ENCODE peak calls at places on chromosomes 16 and 17, in six cellular contexts. One of them, this sample, is unnamed.

GRCh38 chr16:80909720-80910119 is 97.0 kb downstream of the CMC2 start:
- DNase-seq in neuronal stem cell: no peak
- DNase-seq in H1: no peak
- DNase-seq in mesendoderm: no peak
- DNase-seq in mesenchymal stem cell: no peak
- DNase-seq in IMR-90: no peak
- DNase-seq in this sample: no peak

GRCh38 chr17:56319531-56319930 is 166.3 kb downstream of the ANKFN1 start:
- DNase-seq in neuronal stem cell: peak; percentile 32
- DNase-seq in H1: no peak
- DNase-seq in mesendoderm: peak; percentile 81
- DNase-seq in mesenchymal stem cell: peak; percentile 53
- DNase-seq in IMR-90: peak; percentile 70
- DNase-seq in this sample: peak; percentile 94

GRCh38 chr16:64754279-64754678 is 367.6 kb downstream of the CDH11 start:
- DNase-seq in neuronal stem cell: no peak
- DNase-seq in H1: no peak
- DNase-seq in mesendoderm: peak; percentile 23
- DNase-seq in mesenchymal stem cell: no peak
- DNase-seq in IMR-90: peak; percentile 28
- DNase-seq in this sample: no peak

GRCh38 chr17:48198950-48199541 is 91.5 kb downstream of the SNX11 start:
- DNase-seq in neuronal stem cell: no peak
- DNase-seq in H1: no peak
- DNase-seq in mesendoderm: no peak
- DNase-seq in mesenchymal stem cell: peak; percentile 47
- DNase-seq in IMR-90: no peak
- DNase-seq in this sample: no peak

GRCh38 chr16:88464447-88465318 is 11.6 kb downstream of the ZFPM1 start:
- DNase-seq in neuronal stem cell: no peak
- DNase-seq in H1: no peak
- DNase-seq in mesendoderm: peak; percentile 39
- DNase-seq in mesenchymal stem cell: peak; percentile 46
- DNase-seq in IMR-90: no peak
- DNase-seq in this sample: no peak

GRCh38 chr17:6755731-6756184 is at the start of gene XAF1:
- DNase-seq in neuronal stem cell: no peak
- DNase-seq in H1: no peak
- DNase-seq in mesendoderm: no peak
- DNase-seq in mesenchymal stem cell: peak; percentile 69
- DNase-seq in IMR-90: peak; percentile 33
- DNase-seq in this sample: no peak

GRCh38 chr17:8072727-8073461 is 14.6 kb downstream of the ALOX12B start:
- DNase-seq in neuronal stem cell: no peak
- DNase-seq in H1: peak; percentile 68
- DNase-seq in mesendoderm: no peak
- DNase-seq in mesenchymal stem cell: peak; percentile 22
- DNase-seq in IMR-90: no peak
- DNase-seq in this sample: no peak

GRCh38 chr16:84223456-84223855 is 16.4 kb downstream of the KCNG4 start:
- DNase-seq in neuronal stem cell: no peak
- DNase-seq in H1: no peak
- DNase-seq in mesendoderm: no peak
- DNase-seq in mesenchymal stem cell: no peak
- DNase-seq in IMR-90: peak; percentile 8
- DNase-seq in this sample: no peak

GRCh38 chr16:13994239-13995106 is 74.5 kb downstream of the ERCC4 start:
- DNase-seq in neuronal stem cell: no peak
- DNase-seq in H1: no peak
- DNase-seq in mesendoderm: no peak
- DNase-seq in mesenchymal stem cell: peak; percentile 44
- DNase-seq in IMR-90: peak; percentile 2
- DNase-seq in this sample: no peak

GRCh38 chr17:6557040-6557438 is 684 bp upstream of the PITPNM3 start:
- DNase-seq in neuronal stem cell: no peak
- DNase-seq in H1: no peak
- DNase-seq in mesendoderm: no peak
- DNase-seq in mesenchymal stem cell: no peak
- DNase-seq in IMR-90: no peak
- DNase-seq in this sample: no peak

GRCh38 chr17:19346351-19347255 is 15.9 kb downstream of the B9D1 start:
- DNase-seq in neuronal stem cell: no peak
- DNase-seq in H1: no peak
- DNase-seq in mesendoderm: no peak
- DNase-seq in mesenchymal stem cell: peak; percentile 90
- DNase-seq in IMR-90: peak; percentile 91
- DNase-seq in this sample: no peak

GRCh38 chr17:32610027-32610650 is 123.3 kb downstream of the CDK5R1 start:
- DNase-seq in neuronal stem cell: peak; percentile 24
- DNase-seq in H1: no peak
- DNase-seq in mesendoderm: peak; percentile 19
- DNase-seq in mesenchymal stem cell: no peak
- DNase-seq in IMR-90: no peak
- DNase-seq in this sample: no peak

GRCh38 chr17:42068979-42069378 is 18.6 kb upstream of the C17orf113 start:
- DNase-seq in neuronal stem cell: no peak
- DNase-seq in H1: no peak
- DNase-seq in mesendoderm: no peak
- DNase-seq in mesenchymal stem cell: no peak
- DNase-seq in IMR-90: no peak
- DNase-seq in this sample: no peak

GRCh38 chr16:10945065-10945787 is 862 bp downstream of the CLEC16A start:
- DNase-seq in neuronal stem cell: no peak
- DNase-seq in H1: no peak
- DNase-seq in mesendoderm: no peak
- DNase-seq in mesenchymal stem cell: no peak
- DNase-seq in IMR-90: no peak
- DNase-seq in this sample: no peak

DNA sequence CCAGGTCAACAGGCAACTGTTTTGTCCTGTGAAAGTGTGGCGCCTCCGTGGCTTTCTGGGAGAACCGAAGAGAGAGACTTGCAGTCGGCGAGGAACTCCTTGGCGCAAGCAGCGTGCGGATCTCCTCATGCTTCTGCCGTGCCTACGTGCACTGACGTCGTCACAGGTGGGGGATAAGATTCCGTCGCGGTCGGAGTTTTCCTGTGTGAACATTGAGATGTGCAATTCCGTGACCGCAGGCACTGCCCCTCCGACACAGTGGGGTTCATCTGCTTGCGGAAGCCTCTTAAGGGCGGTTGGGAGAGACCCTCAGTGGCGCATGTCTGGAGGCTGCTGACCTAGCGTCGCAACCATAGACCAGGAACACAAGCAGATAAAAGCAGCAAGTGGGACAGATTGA is 212.3 kb upstream of the CHMP6 start:
- DNase-seq in neuronal stem cell: no peak
- DNase-seq in H1: no peak
- DNase-seq in mesendoderm: no peak
- DNase-seq in mesenchymal stem cell: no peak
- DNase-seq in IMR-90: no peak
- DNase-seq in this sample: no peak
- H3K4me3 ChIP-seq in neuronal stem cell: no peak overlapping the region
- H3K4me3 ChIP-seq in H1: no peak overlapping the region
- H3K4me3 ChIP-seq in mesendoderm: no peak overlapping the region
- H3K4me3 ChIP-seq in mesenchymal stem cell: no peak overlapping the region
- H3K4me3 ChIP-seq in IMR-90: no peak overlapping the region
- H3K4me3 ChIP-seq in this sample: no peak overlapping the region

GRCh38 chr16:20901068-20901440 is 483 bp downstream of the LYRM1 start:
- DNase-seq in neuronal stem cell: no peak
- DNase-seq in H1: no peak
- DNase-seq in mesendoderm: peak; percentile 55
- DNase-seq in mesenchymal stem cell: no peak
- DNase-seq in IMR-90: no peak
- DNase-seq in this sample: peak; percentile 43
- H3K4ac ChIP-seq in neuronal stem cell: no peak overlapping the region
- H3K4ac ChIP-seq in H1: no peak overlapping the region
- H3K4ac ChIP-seq in mesendoderm: peak overlapping the region; percentile 75
- H3K4ac ChIP-seq in mesenchymal stem cell: peak overlapping the region; percentile 95
- H3K4ac ChIP-seq in IMR-90: peak overlapping the region; percentile 100
- H3K4ac ChIP-seq in this sample: peak overlapping the region; percentile 46

GRCh38 chr17:79728169-79728907 is 2.4 kb upstream of the ENPP7 start:
- DNase-seq in neuronal stem cell: peak; percentile 86
- DNase-seq in H1: peak; percentile 91
- DNase-seq in mesendoderm: peak; percentile 95
- DNase-seq in mesenchymal stem cell: peak; percentile 89
- DNase-seq in IMR-90: peak; percentile 91
- DNase-seq in this sample: peak; percentile 93
- H3K27ac ChIP-seq in neuronal stem cell: no peak overlapping the region
- H3K27ac ChIP-seq in H1: no peak overlapping the region
- H3K27ac ChIP-seq in mesendoderm: no peak overlapping the region
- H3K27ac ChIP-seq in mesenchymal stem cell: no peak overlapping the region
- H3K27ac ChIP-seq in IMR-90: no peak overlapping the region
- H3K27ac ChIP-seq in this sample: no peak overlapping the region

GRCh38 chr17:51912939-51913338 is 245.6 kb downstream of the CA10 start:
- DNase-seq in neuronal stem cell: no peak
- DNase-seq in H1: peak; percentile 43
- DNase-seq in mesendoderm: peak; percentile 66
- DNase-seq in mesenchymal stem cell: no peak
- DNase-seq in IMR-90: no peak
- DNase-seq in this sample: no peak
- H3K4me3 ChIP-seq in neuronal stem cell: no peak overlapping the region
- H3K4me3 ChIP-seq in H1: no peak overlapping the region
- H3K4me3 ChIP-seq in mesendoderm: no peak overlapping the region
- H3K4me3 ChIP-seq in mesenchymal stem cell: no peak overlapping the region
- H3K4me3 ChIP-seq in IMR-90: no peak overlapping the region
- H3K4me3 ChIP-seq in this sample: no peak overlapping the region

GRCh38 chr17:67324330-67324729 is 42.0 kb downstream of the PSMD12 start:
- DNase-seq in neuronal stem cell: no peak
- DNase-seq in H1: no peak
- DNase-seq in mesendoderm: peak; percentile 46
- DNase-seq in mesenchymal stem cell: no peak
- DNase-seq in IMR-90: no peak
- DNase-seq in this sample: no peak
- H3K4ac ChIP-seq in neuronal stem cell: no peak overlapping the region
- H3K4ac ChIP-seq in H1: no peak overlapping the region
- H3K4ac ChIP-seq in mesendoderm: no peak overlapping the region
- H3K4ac ChIP-seq in mesenchymal stem cell: no peak overlapping the region
- H3K4ac ChIP-seq in IMR-90: no peak overlapping the region
- H3K4ac ChIP-seq in this sample: no peak overlapping the region

DNA sequence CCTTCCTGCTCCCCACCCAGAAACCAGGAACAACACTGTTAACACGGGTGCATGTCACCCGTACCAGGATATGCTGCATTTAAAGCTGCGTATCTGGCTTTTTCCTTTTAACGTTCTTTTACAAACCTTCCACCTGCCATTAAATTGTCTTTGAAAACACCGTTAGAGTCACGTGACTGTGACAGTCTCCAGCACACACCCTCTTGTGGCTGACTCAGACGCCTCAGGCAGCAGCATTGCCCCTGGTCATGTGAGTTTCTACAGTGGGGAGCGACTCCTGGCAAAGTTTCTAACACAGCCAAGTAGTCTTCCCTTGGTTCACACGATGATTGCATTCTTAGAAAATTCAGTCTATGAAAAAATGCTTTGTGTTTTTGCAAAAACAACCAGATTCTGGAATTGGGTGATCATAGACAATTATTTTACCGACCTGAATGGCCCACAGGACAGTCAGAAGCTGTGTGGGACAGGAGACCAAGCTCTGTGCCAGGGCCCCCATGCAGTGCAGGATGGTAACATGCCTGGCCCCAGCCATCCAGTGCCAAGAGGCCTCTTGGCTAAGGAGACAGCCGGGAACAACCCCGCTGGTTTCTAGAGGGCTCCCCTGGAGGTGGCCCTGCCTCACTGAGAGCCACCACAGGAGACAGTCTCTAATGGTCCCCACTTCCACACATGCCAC is 199.1 kb downstream of the KATNIP start:
- DNase-seq in neuronal stem cell: no peak
- DNase-seq in H1: no peak
- DNase-seq in mesendoderm: peak; percentile 80
- DNase-seq in mesenchymal stem cell: peak; percentile 79
- DNase-seq in IMR-90: peak; percentile 84
- DNase-seq in this sample: peak; percentile 71
- H3K27ac ChIP-seq in neuronal stem cell: no peak overlapping the region
- H3K27ac ChIP-seq in H1: no peak overlapping the region
- H3K27ac ChIP-seq in mesendoderm: no peak overlapping the region
- H3K27ac ChIP-seq in mesenchymal stem cell: no peak overlapping the region
- H3K27ac ChIP-seq in IMR-90: no peak overlapping the region
- H3K27ac ChIP-seq in this sample: no peak overlapping the region

DNA sequence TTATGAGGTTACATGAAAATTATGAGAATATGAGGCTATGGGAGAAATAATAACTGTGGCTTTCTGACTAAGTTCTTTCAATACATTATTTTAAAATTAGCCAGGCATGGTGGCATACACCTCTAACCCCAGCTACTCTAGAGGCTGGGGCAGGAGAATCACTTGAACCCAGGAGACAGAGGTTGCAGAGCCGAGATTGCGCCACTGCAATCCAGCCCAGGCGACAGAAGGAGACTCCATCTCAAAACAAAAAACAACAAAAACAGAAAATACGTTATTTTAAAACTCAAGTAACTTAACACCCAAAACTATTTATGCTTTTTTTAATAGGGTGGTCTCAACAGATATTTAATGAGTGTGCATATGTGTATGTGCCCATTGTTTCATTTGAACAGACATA is 2.4 kb upstream of the RFFL start:
- DNase-seq in neuronal stem cell: no peak
- DNase-seq in H1: no peak
- DNase-seq in mesendoderm: no peak
- DNase-seq in mesenchymal stem cell: no peak
- DNase-seq in IMR-90: no peak
- DNase-seq in this sample: no peak
- H3K4me3 ChIP-seq in neuronal stem cell: no peak overlapping the region
- H3K4me3 ChIP-seq in H1: no peak overlapping the region
- H3K4me3 ChIP-seq in mesendoderm: no peak overlapping the region
- H3K4me3 ChIP-seq in mesenchymal stem cell: no peak overlapping the region
- H3K4me3 ChIP-seq in IMR-90: no peak overlapping the region
- H3K4me3 ChIP-seq in this sample: no peak overlapping the region

GRCh38 chr17:5485270-5486205 is at the start of gene DERL2:
- DNase-seq in neuronal stem cell: peak; percentile 52
- DNase-seq in H1: peak; percentile 75
- DNase-seq in mesendoderm: peak; percentile 77
- DNase-seq in mesenchymal stem cell: no peak
- DNase-seq in IMR-90: peak; percentile 44
- DNase-seq in this sample: peak; percentile 21
- H3K4ac ChIP-seq in neuronal stem cell: no peak within 1 kb of the TSS
- H3K4ac ChIP-seq in H1: peak within 1 kb of the TSS; percentile 99
- H3K4ac ChIP-seq in mesendoderm: peak within 1 kb of the TSS; percentile 97
- H3K4ac ChIP-seq in mesenchymal stem cell: peak within 1 kb of the TSS; percentile 84
- H3K4ac ChIP-seq in IMR-90: peak within 1 kb of the TSS; percentile 99
- H3K4ac ChIP-seq in this sample: peak within 1 kb of the TSS; percentile 99

This sample was measured in trophoblast cell.